ENCODE peak calls at places on chromosomes 2 and 18, in nine cellular contexts. J is fibroblast of lung, W is NB4, K is spleen, P is kidney, N is A549, I is fibroblast of mammary gland, G is fibroblast of pulmonary artery, X is tibial artery. Y is an unnamed sample.

GRCh38 chr2:46943881-46944798 is 28.5 kb upstream of the MCFD2 start:
- DNase-seq in I (no peak), J (no peak), G (no peak), N (no peak), K (no peak), X (no peak), P (no peak), W (no peak), Y (no peak)

GRCh38 chr2:233100192-233100998 is 40.3 kb downstream of the INPP5D start:
- DNase-seq in K (peak), X (no peak), J (no peak), G (no peak), N (no peak), I (no peak), P (no peak), W (peak), Y (no peak)

GRCh38 chr2:174597347-174598047 is at the start of gene WIPF1:
- DNase-seq in N (no peak), G (peak), W (peak), X (no peak), K (no peak), J (peak), I (peak), P (no peak), Y (peak)

GRCh38 chr2:39620067-39620466 is 45.6 kb upstream of the TMEM178A start:
- DNase-seq in G (peak), K (no peak), W (peak), X (peak), N (no peak), P (no peak), I (peak), J (peak), Y (peak)

GRCh38 chr2:168345601-168346000 is 98.2 kb upstream of the STK39 start:
- DNase-seq in J (no peak), P (no peak), I (no peak), W (peak), K (no peak), G (no peak), X (no peak), N (no peak), Y (no peak)

GRCh38 chr18:57095884-57096283 is 51.0 kb upstream of the BOD1L2 start:
- DNase-seq in G (peak), I (no peak), J (no peak), W (peak), K (no peak), X (no peak), P (no peak), N (no peak), Y (no peak)

GRCh38 chr2:70360661-70361316 is 58.9 kb upstream of the FAM136A start:
- DNase-seq in N (no peak), X (no peak), G (no peak), I (no peak), K (no peak), P (no peak), W (no peak), J (no peak), Y (no peak)

GRCh38 chr2:56729212-56729611 is 545.4 kb downstream of the CCDC85A start:
- DNase-seq in W (no peak), X (no peak), I (peak), P (no peak), K (no peak), J (no peak), G (peak), N (no peak), Y (no peak)

GRCh38 chr2:165634855-165635254 is 159.2 kb downstream of the GALNT3 start:
- DNase-seq in K (no peak), X (no peak), G (peak), W (no peak), J (peak), I (no peak), N (no peak), P (peak), Y (peak)

GRCh38 chr2:157903626-157904025 is 27.5 kb upstream of the ACVR1 start:
- DNase-seq in N (no peak), J (no peak), X (no peak), K (no peak), I (no peak), P (no peak), G (no peak), W (no peak), Y (no peak)

GRCh38 chr18:68833756-68834155 is 35.9 kb downstream of the CCDC102B start:
- DNase-seq in G (no peak), K (no peak), X (no peak), J (no peak), N (no peak), I (no peak), W (no peak), P (no peak), Y (no peak)

GRCh38 chr18:28168725-28169124 is 8.2 kb downstream of the CDH2 start:
- DNase-seq in X (no peak), G (no peak), K (no peak), I (no peak), J (no peak), N (no peak), W (no peak), P (no peak), Y (no peak)

GRCh38 chr18:8849696-8850095 is 144.3 kb downstream of the MTCL1 start:
- DNase-seq in X (no peak), G (no peak), W (no peak), K (no peak), P (no peak), N (no peak), J (no peak), I (peak), Y (peak)

GRCh38 chr18:53534695-53535094 is 689.8 kb downstream of the MBD2 start:
- DNase-seq in I (peak), P (no peak), W (no peak), G (no peak), J (no peak), K (no peak), N (no peak), X (no peak), Y (no peak)

GRCh38 chr2:160918909-160919503 is 241.2 kb upstream of the TANK start:
- DNase-seq in G (peak), I (peak), P (peak), J (peak), K (peak), W (peak), N (peak), X (peak), Y (peak)

GRCh38 chr2:187529977-187530721 is 24.1 kb downstream of the TFPI start:
- DNase-seq in N (peak), G (no peak), W (no peak), J (no peak), X (no peak), I (peak), P (no peak), K (no peak), Y (peak)

GRCh38 chr2:238651306-238652052 is 196.4 kb upstream of the TWIST2 start:
- DNase-seq in W (no peak), N (no peak), G (no peak), K (no peak), X (peak), P (no peak), J (no peak), I (no peak), Y (no peak)

GRCh38 chr2:17644997-17645715 is 104.7 kb downstream of the VSNL1 start:
- DNase-seq in G (peak), I (peak), X (no peak), J (peak), W (no peak), P (no peak), K (no peak), N (no peak), Y (peak)

GRCh38 chr2:180985771-180986395 is 5.5 kb downstream of the UBE2E3 start:
- DNase-seq in G (no peak), X (no peak), K (no peak), W (peak), N (no peak), I (no peak), P (no peak), J (no peak), Y (no peak)

GRCh38 chr2:205612661-205613060 is 69.6 kb upstream of the NRP2 start:
- DNase-seq in G (no peak), X (no peak), N (no peak), W (peak), I (no peak), J (no peak), P (no peak), K (no peak), Y (no peak)

GRCh38 chr2:240794178-240794721 is 25.8 kb downstream of the KIF1A start:
- DNase-seq in G (no peak), X (no peak), W (no peak), J (no peak), P (peak), N (no peak), I (no peak), K (peak), Y (no peak)

GRCh38 chr2:160194351-160194750 is 5.7 kb downstream of the ITGB6 start:
- DNase-seq in J (no peak), W (no peak), I (no peak), P (no peak), G (no peak), N (no peak), X (no peak), K (no peak), Y (peak)

GRCh38 chr2:893311-893710 is 57.3 kb upstream of the SNTG2 start:
- DNase-seq in K (no peak), N (no peak), W (peak), I (peak), G (no peak), J (no peak), P (no peak), X (no peak), Y (peak)

GRCh38 chr2:195537811-195538210 is 119.2 kb upstream of the SLC39A10 start:
- DNase-seq in W (no peak), J (no peak), N (no peak), P (no peak), K (no peak), I (no peak), G (no peak), X (no peak), Y (no peak)

GRCh38 chr2:30686000-30686399 is 121.2 kb downstream of the CAPN13 start:
- DNase-seq in I (no peak), K (no peak), J (no peak), G (no peak), P (no peak), X (no peak), N (no peak), W (peak), Y (no peak)

DNA sequence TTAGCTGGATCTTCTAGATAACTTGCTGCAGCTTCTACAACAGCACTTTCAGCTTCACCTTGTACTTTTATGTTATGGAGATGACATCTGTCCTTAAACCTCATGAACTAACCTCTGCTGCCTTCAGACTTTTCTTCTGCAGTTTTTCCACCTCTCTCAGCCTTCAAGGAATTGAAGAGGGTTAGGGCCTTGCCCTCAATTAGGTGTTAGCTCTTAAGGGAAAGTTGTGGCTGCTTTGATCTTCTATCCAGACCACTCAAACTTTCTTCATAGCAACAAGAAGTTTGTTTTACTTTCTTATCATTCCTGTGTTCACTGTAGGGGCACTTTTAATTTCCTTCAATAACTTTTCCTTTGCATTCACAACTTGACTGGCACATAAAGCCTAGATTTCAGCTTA is 52.3 kb downstream of the ARHGAP15 start:
- DNase-seq in G (no peak), W (no peak), J (no peak), P (no peak), K (no peak), I (no peak), N (no peak), X (no peak), Y (no peak)
- TF ChIP-seq CTCF in G (no peak), W (no peak), J (no peak), P (no peak), K (no peak), I (no peak), N (no peak), X (no peak), Y (no peak)

GRCh38 chr2:19355416-19355821 is 3.0 kb downstream of the OSR1 start:
- DNase-seq in I (no peak), J (peak), G (no peak), W (no peak), P (no peak), X (no peak), N (no peak), K (no peak), Y (no peak)

GRCh38 chr2:19355931-19356544 is 2.4 kb downstream of the OSR1 start:
- DNase-seq in P (no peak), G (no peak), N (no peak), J (peak), X (no peak), W (no peak), I (peak), K (no peak), Y (no peak)

GRCh38 chr2:19357383-19358241 is 811 bp downstream of the OSR1 start:
- DNase-seq in P (no peak), I (peak), X (no peak), J (peak), N (no peak), W (no peak), G (no peak), K (no peak), Y (peak)

GRCh38 chr2:19358242-19359020 is at the start of gene OSR1:
- DNase-seq in W (no peak), P (peak), J (peak), N (peak), G (peak), I (peak), X (peak), K (peak), Y (peak)

DNA sequence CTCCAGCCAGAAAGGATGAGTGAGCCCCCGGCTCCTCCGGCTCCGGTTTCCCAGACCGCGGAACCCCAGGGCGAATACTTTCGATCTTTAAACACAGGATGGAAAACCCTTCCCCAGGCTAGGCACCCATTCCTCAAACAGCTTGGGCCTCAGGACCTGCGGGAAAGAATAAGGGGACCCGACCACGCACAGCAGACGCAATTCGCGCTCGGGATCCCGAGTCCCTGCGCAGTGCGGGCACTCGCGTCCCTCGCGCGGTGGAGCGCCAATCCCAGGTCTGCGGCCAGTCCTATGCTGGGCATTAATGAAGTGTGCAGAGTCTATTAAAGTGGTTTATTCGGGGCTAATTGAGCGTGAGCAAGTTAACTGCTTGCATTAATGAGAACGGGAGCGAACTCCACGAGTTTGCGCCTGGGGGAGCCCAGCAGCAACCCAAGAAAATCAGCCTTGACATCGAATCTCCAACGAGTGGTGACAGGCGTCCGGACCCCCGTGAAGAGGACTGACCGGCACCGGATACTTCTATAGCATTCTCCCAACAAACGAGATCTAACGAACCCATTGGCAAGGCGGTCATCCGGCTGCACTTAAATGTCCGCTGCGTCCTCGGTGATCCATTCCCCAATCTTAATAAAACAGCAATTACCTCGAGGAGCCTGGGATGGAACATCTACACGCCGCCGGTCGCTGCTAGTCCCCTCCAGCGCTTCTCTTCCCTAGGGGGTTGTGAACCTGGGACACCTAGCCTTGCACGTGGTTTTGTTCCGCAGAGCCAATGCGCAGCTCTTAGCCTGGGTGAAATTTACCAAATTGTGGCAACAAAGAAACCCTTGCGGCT is 1.7 kb downstream of the OSR1 start:
- DNase-seq in I (no peak), N (no peak), X (no peak), W (no peak), G (no peak), P (no peak), J (peak), K (no peak), Y (peak)
- H3K4me3 ChIP-seq in I (peak), N (no peak), X (peak), W (no peak), G (peak), P (peak), J (peak), K (no peak), Y (peak)

GRCh38 chr18:500230-500555 is 308 bp downstream of the COLEC12 start:
- DNase-seq in X (no peak), G (peak), K (no peak), I (peak), P (no peak), J (no peak), N (no peak), W (no peak), Y (no peak)
- TF ChIP-seq CTCF in X (no peak), G (no peak), K (no peak), I (no peak), P (no peak), J (no peak), N (no peak), W (no peak), Y (peak)

DNA sequence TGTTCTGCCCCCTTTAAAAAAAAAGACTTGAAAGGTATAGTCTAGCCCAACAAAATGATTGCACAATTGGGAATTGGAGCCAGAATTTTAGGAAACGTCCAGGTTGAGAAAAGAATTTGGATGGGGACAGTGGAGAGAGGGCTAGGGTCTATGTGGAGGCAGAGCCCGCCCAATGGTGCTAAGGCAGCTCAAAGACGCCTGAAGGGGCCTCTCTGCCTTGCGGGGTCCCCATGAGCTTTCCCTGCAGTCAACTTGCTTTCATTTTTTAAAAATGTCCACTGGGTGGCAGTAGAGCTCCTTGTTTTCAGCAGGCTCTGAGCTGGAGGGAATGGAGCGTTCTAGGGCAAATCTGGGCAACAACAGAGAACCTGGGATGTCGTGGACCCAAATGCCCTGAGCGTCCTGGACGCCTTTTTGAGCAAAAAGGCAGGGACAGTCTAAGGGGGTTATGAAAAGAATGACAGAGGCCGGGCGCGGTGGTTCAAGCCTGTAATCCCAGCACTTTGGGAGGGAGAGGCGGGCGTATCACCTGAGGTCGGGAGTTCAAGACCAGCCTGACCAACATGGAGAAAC is 40.2 kb upstream of the ITM2C start:
- DNase-seq in X (peak), J (peak), P (no peak), W (peak), K (no peak), N (peak), G (peak), I (peak), Y (peak)
- H3K4me3 ChIP-seq in X (no peak), J (peak), P (no peak), W (no peak), K (no peak), N (no peak), G (peak), I (peak), Y (peak)

GRCh38 chr2:120930236-120930635 is 194.6 kb downstream of the GLI2 start:
- DNase-seq in J (no peak), N (no peak), P (no peak), I (no peak), K (no peak), G (no peak), X (no peak), W (no peak), Y (no peak)

GRCh38 chr2:120932472-120932871 is 196.8 kb downstream of the GLI2 start:
- DNase-seq in P (no peak), K (no peak), W (no peak), X (no peak), I (no peak), N (no peak), J (no peak), G (no peak), Y (no peak)

GRCh38 chr2:120930861-120931260 is 195.2 kb downstream of the GLI2 start:
- DNase-seq in G (no peak), W (no peak), X (no peak), N (no peak), J (no peak), I (no peak), K (no peak), P (peak), Y (no peak)

GRCh38 chr2:120932881-120933280 is 197.2 kb downstream of the GLI2 start:
- DNase-seq in I (no peak), N (no peak), K (no peak), G (no peak), P (no peak), J (no peak), X (no peak), W (no peak), Y (no peak)

DNA sequence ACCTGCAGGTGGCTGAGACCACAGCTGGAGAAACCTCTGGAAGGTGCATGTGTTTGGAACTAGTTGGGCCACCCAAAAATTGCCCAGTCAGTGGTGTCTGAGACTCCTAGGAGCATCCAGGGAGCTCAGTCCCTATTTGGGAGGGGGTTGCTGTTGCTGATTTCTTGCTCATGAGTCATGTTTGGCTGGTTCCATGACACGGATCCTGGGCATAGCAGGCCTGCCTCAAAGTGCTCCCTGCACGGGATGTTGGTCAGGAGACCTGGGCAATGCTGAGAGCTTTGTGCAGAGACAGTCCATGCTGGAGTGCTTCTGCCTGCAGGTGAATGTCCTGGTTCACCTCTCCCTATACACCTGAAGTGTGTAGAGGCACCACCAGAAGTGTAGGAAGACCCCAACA is 194.2 kb downstream of the GLI2 start:
- DNase-seq in J (no peak), N (no peak), I (no peak), W (no peak), X (no peak), K (no peak), G (no peak), P (no peak), Y (no peak)
- TF ChIP-seq CTCF in J (no peak), N (no peak), I (no peak), W (no peak), X (no peak), K (no peak), G (no peak), P (no peak), Y (no peak)

DNA sequence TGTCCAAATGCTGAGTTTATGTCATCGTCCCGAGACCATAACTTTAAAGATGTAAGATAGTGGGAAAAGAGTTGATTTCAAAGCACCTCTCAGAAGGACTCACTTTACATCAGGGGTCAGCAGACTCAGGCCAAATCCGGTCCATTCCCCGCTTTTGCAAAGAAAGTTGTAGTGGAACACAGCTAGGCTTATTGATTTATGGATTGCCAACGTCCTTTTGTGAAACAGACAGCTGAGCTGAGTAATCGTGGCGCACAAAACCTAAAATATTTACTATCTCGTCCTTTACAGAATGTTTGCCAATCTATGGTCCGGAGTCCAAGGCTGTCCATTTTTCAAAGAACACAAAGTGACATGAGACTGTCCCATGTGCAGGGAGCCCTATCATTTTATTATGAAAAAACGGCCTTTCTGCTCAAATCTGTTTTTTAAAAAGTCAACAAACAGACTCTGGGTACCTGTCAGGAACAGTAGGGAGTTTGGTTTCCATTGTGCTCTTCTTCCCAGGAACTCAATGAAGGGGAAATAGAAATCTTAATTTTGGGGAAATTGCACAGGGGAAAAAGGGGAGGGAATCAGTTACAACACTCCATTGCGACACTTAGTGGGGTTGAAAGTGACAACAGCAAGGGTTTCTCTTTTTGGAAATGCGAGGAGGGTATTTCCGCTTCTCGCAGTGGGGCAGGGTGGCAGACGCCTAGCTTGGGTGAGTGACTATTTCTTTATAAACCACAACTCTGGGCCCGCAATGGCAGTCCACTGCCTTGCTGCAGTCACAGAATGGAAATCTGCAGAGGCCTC is at the start of gene IL1RN:
- DNase-seq in W (peak), J (no peak), G (no peak), P (no peak), X (no peak), I (no peak), N (no peak), K (no peak), Y (no peak)
- H3K4me3 ChIP-seq in W (peak), J (no peak), G (no peak), P (no peak), X (no peak), I (no peak), N (no peak), K (peak), Y (no peak)